ENCODE peak calls at places on chromosomes 13 and 19, in nine cellular contexts. One of them, this sample, is unnamed. For H3K4me1, the result is how much of the 10 kb centered on the place peaks cover.

GRCh38 chr13:44219808-44220544 is 153.6 kb upstream of the SERP2 start:
- DNase-seq in tibial artery: no peak
- DNase-seq in suprapubic skin: no peak
- DNase-seq in psoas muscle: no peak
- DNase-seq in upper lobe of right lung: no peak
- DNase-seq in endothelial cell of umbilical vein: peak
- DNase-seq in tibial nerve: no peak
- DNase-seq in fibroblast of lung: peak
- DNase-seq in mammary epithelial cell: no peak
- DNase-seq in this sample: no peak

GRCh38 chr19:543912-544608 is at the start of gene GZMM:
- DNase-seq in tibial artery: no peak
- DNase-seq in psoas muscle: no peak
- DNase-seq in suprapubic skin: no peak
- DNase-seq in endothelial cell of umbilical vein: no peak
- DNase-seq in upper lobe of right lung: no peak
- DNase-seq in mammary epithelial cell: no peak
- DNase-seq in tibial nerve: no peak
- DNase-seq in fibroblast of lung: no peak
- DNase-seq in this sample: no peak

GRCh38 chr19:4090351-4091220 is 23.9 kb upstream of the ZBTB7A start:
- DNase-seq in psoas muscle: no peak
- DNase-seq in fibroblast of lung: no peak
- DNase-seq in tibial artery: no peak
- DNase-seq in endothelial cell of umbilical vein: no peak
- DNase-seq in upper lobe of right lung: peak
- DNase-seq in mammary epithelial cell: no peak
- DNase-seq in suprapubic skin: no peak
- DNase-seq in tibial nerve: no peak
- DNase-seq in this sample: no peak

GRCh38 chr19:47378246-47378645 is 29.1 kb downstream of the DHX34 start:
- DNase-seq in suprapubic skin: no peak
- DNase-seq in upper lobe of right lung: no peak
- DNase-seq in tibial artery: no peak
- DNase-seq in endothelial cell of umbilical vein: no peak
- DNase-seq in mammary epithelial cell: no peak
- DNase-seq in tibial nerve: no peak
- DNase-seq in fibroblast of lung: no peak
- DNase-seq in psoas muscle: no peak
- DNase-seq in this sample: no peak

GRCh38 chr19:38422405-38422804 is 3.6 kb downstream of the RASGRP4 start:
- DNase-seq in psoas muscle: no peak
- DNase-seq in upper lobe of right lung: no peak
- DNase-seq in fibroblast of lung: no peak
- DNase-seq in tibial nerve: no peak
- DNase-seq in mammary epithelial cell: no peak
- DNase-seq in tibial artery: no peak
- DNase-seq in endothelial cell of umbilical vein: no peak
- DNase-seq in suprapubic skin: no peak
- DNase-seq in this sample: no peak

GRCh38 chr19:3474015-3474414 is 6.3 kb downstream of the SMIM24 start:
- DNase-seq in suprapubic skin: no peak
- DNase-seq in upper lobe of right lung: no peak
- DNase-seq in psoas muscle: no peak
- DNase-seq in endothelial cell of umbilical vein: no peak
- DNase-seq in mammary epithelial cell: no peak
- DNase-seq in fibroblast of lung: no peak
- DNase-seq in tibial artery: no peak
- DNase-seq in tibial nerve: no peak
- DNase-seq in this sample: peak

GRCh38 chr19:31144471-31144870 is 204.8 kb downstream of the TSHZ3 start:
- DNase-seq in psoas muscle: no peak
- DNase-seq in mammary epithelial cell: no peak
- DNase-seq in fibroblast of lung: no peak
- DNase-seq in suprapubic skin: no peak
- DNase-seq in tibial nerve: no peak
- DNase-seq in upper lobe of right lung: no peak
- DNase-seq in endothelial cell of umbilical vein: no peak
- DNase-seq in tibial artery: no peak
- DNase-seq in this sample: no peak

GRCh38 chr13:93534181-93534700 is 307.6 kb downstream of the GPC6 start:
- DNase-seq in suprapubic skin: no peak
- DNase-seq in mammary epithelial cell: no peak
- DNase-seq in tibial artery: no peak
- DNase-seq in fibroblast of lung: no peak
- DNase-seq in endothelial cell of umbilical vein: no peak
- DNase-seq in tibial nerve: no peak
- DNase-seq in upper lobe of right lung: no peak
- DNase-seq in psoas muscle: no peak
- DNase-seq in this sample: no peak

GRCh38 chr19:58570770-58571574 is 2.2 kb downstream of the MZF1 start:
- DNase-seq in tibial artery: no peak
- DNase-seq in upper lobe of right lung: peak
- DNase-seq in psoas muscle: peak
- DNase-seq in endothelial cell of umbilical vein: no peak
- DNase-seq in fibroblast of lung: no peak
- DNase-seq in mammary epithelial cell: no peak
- DNase-seq in suprapubic skin: peak
- DNase-seq in tibial nerve: no peak
- DNase-seq in this sample: no peak

GRCh38 chr19:39825531-39826076 is 8.4 kb downstream of the DYRK1B start:
- DNase-seq in tibial nerve: no peak
- DNase-seq in suprapubic skin: peak
- DNase-seq in fibroblast of lung: no peak
- DNase-seq in upper lobe of right lung: peak
- DNase-seq in tibial artery: no peak
- DNase-seq in endothelial cell of umbilical vein: no peak
- DNase-seq in mammary epithelial cell: no peak
- DNase-seq in psoas muscle: no peak
- DNase-seq in this sample: no peak

GRCh38 chr19:3383121-3383722 is 16.8 kb downstream of the NFIC start:
- DNase-seq in endothelial cell of umbilical vein: no peak
- DNase-seq in tibial nerve: peak
- DNase-seq in psoas muscle: peak
- DNase-seq in upper lobe of right lung: no peak
- DNase-seq in suprapubic skin: no peak
- DNase-seq in mammary epithelial cell: no peak
- DNase-seq in fibroblast of lung: no peak
- DNase-seq in tibial artery: peak
- DNase-seq in this sample: no peak

GRCh38 chr13:35164324-35164932 is 222.4 kb downstream of the NBEA start:
- DNase-seq in upper lobe of right lung: no peak
- DNase-seq in tibial nerve: no peak
- DNase-seq in endothelial cell of umbilical vein: peak
- DNase-seq in tibial artery: no peak
- DNase-seq in psoas muscle: no peak
- DNase-seq in fibroblast of lung: peak
- DNase-seq in mammary epithelial cell: peak
- DNase-seq in suprapubic skin: no peak
- DNase-seq in this sample: no peak

GRCh38 chr13:78015782-78016181 is 97.2 kb upstream of the EDNRB start:
- DNase-seq in mammary epithelial cell: no peak
- DNase-seq in psoas muscle: no peak
- DNase-seq in fibroblast of lung: no peak
- DNase-seq in tibial nerve: no peak
- DNase-seq in tibial artery: no peak
- DNase-seq in upper lobe of right lung: no peak
- DNase-seq in suprapubic skin: no peak
- DNase-seq in endothelial cell of umbilical vein: no peak
- DNase-seq in this sample: no peak

GRCh38 chr19:35750167-35750566 is 1.8 kb downstream of the LIN37 start:
- DNase-seq in tibial nerve: no peak
- DNase-seq in upper lobe of right lung: no peak
- DNase-seq in endothelial cell of umbilical vein: no peak
- DNase-seq in tibial artery: no peak
- DNase-seq in fibroblast of lung: no peak
- DNase-seq in mammary epithelial cell: no peak
- DNase-seq in psoas muscle: no peak
- DNase-seq in suprapubic skin: no peak
- DNase-seq in this sample: no peak

GRCh38 chr19:14089412-14089661 is 1.2 kb downstream of the SAMD1 start:
- DNase-seq in fibroblast of lung: peak
- DNase-seq in mammary epithelial cell: no peak
- DNase-seq in endothelial cell of umbilical vein: peak
- DNase-seq in psoas muscle: no peak
- DNase-seq in tibial artery: no peak
- DNase-seq in tibial nerve: peak
- DNase-seq in upper lobe of right lung: no peak
- DNase-seq in suprapubic skin: no peak
- DNase-seq in this sample: no peak

GRCh38 chr13:110116072-110116487 is 190.9 kb downstream of the COL4A1 start:
- DNase-seq in tibial artery: peak
- DNase-seq in fibroblast of lung: peak
- DNase-seq in upper lobe of right lung: peak
- DNase-seq in endothelial cell of umbilical vein: peak
- DNase-seq in mammary epithelial cell: no peak
- DNase-seq in tibial nerve: peak
- DNase-seq in psoas muscle: peak
- DNase-seq in suprapubic skin: no peak
- DNase-seq in this sample: peak

DNA sequence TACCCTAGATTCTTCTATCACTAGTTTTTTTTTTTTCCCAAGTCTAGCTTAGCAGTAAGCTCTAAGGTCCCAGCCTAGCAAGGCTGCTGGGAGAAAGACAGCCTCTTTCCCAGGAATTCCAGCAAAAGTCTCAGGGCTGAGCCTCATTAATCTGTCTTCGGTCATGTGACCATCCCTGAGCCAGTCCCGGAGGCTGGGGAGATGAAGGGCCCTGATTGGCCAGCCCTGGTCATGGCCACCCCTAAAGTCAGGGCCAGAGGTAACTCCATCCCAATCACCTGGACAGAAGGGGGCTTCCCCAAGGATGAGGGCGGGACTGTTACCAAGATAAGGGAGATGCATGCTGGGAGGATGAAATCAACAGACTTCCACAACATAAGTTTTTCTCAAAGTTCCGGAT is 43.3 kb downstream of the CCNE1 start:
- DNase-seq in psoas muscle: no peak
- DNase-seq in tibial nerve: no peak
- DNase-seq in endothelial cell of umbilical vein: no peak
- DNase-seq in suprapubic skin: no peak
- DNase-seq in fibroblast of lung: no peak
- DNase-seq in mammary epithelial cell: no peak
- DNase-seq in tibial artery: no peak
- DNase-seq in upper lobe of right lung: peak
- DNase-seq in this sample: no peak
- TF ChIP-seq CTCF in psoas muscle: no peak
- TF ChIP-seq CTCF in tibial nerve: no peak
- TF ChIP-seq CTCF in endothelial cell of umbilical vein: no peak
- TF ChIP-seq CTCF in suprapubic skin: no peak
- TF ChIP-seq CTCF in fibroblast of lung: no peak
- TF ChIP-seq CTCF in mammary epithelial cell: no peak
- TF ChIP-seq CTCF in tibial artery: no peak
- TF ChIP-seq CTCF in upper lobe of right lung: no peak
- TF ChIP-seq CTCF in this sample: no peak

GRCh38 chr13:24038405-24038804 is 122.1 kb upstream of the SPATA13 start:
- DNase-seq in endothelial cell of umbilical vein: peak
- DNase-seq in mammary epithelial cell: peak
- DNase-seq in tibial nerve: no peak
- DNase-seq in upper lobe of right lung: no peak
- DNase-seq in psoas muscle: no peak
- DNase-seq in suprapubic skin: no peak
- DNase-seq in fibroblast of lung: peak
- DNase-seq in tibial artery: no peak
- DNase-seq in this sample: no peak
- H3K4me3 ChIP-seq in endothelial cell of umbilical vein: no peak
- H3K4me3 ChIP-seq in mammary epithelial cell: no peak
- H3K4me3 ChIP-seq in tibial nerve: no peak
- H3K4me3 ChIP-seq in upper lobe of right lung: no peak
- H3K4me3 ChIP-seq in psoas muscle: no peak
- H3K4me3 ChIP-seq in suprapubic skin: no peak
- H3K4me3 ChIP-seq in fibroblast of lung: no peak
- H3K4me3 ChIP-seq in tibial artery: no peak
- H3K4me3 ChIP-seq in this sample: no peak

GRCh38 chr13:23637813-23638212 is 67.6 kb downstream of the TNFRSF19 start:
- DNase-seq in psoas muscle: no peak
- DNase-seq in fibroblast of lung: no peak
- DNase-seq in tibial artery: no peak
- DNase-seq in endothelial cell of umbilical vein: no peak
- DNase-seq in mammary epithelial cell: no peak
- DNase-seq in suprapubic skin: no peak
- DNase-seq in tibial nerve: no peak
- DNase-seq in upper lobe of right lung: no peak
- DNase-seq in this sample: no peak

GRCh38 chr13:23634897-23635296 is 64.7 kb downstream of the TNFRSF19 start:
- DNase-seq in mammary epithelial cell: no peak
- DNase-seq in tibial nerve: no peak
- DNase-seq in endothelial cell of umbilical vein: no peak
- DNase-seq in fibroblast of lung: no peak
- DNase-seq in suprapubic skin: no peak
- DNase-seq in psoas muscle: no peak
- DNase-seq in tibial artery: no peak
- DNase-seq in upper lobe of right lung: no peak
- DNase-seq in this sample: no peak

GRCh38 chr13:23639672-23640275 is 69.6 kb downstream of the TNFRSF19 start:
- DNase-seq in mammary epithelial cell: peak
- DNase-seq in tibial artery: no peak
- DNase-seq in suprapubic skin: no peak
- DNase-seq in endothelial cell of umbilical vein: no peak
- DNase-seq in psoas muscle: no peak
- DNase-seq in upper lobe of right lung: no peak
- DNase-seq in tibial nerve: no peak
- DNase-seq in fibroblast of lung: no peak
- DNase-seq in this sample: no peak

GRCh38 chr13:23632741-23633140 is 62.5 kb downstream of the TNFRSF19 start:
- DNase-seq in upper lobe of right lung: no peak
- DNase-seq in psoas muscle: no peak
- DNase-seq in tibial artery: no peak
- DNase-seq in suprapubic skin: no peak
- DNase-seq in fibroblast of lung: no peak
- DNase-seq in endothelial cell of umbilical vein: no peak
- DNase-seq in tibial nerve: no peak
- DNase-seq in mammary epithelial cell: no peak
- DNase-seq in this sample: no peak

DNA sequence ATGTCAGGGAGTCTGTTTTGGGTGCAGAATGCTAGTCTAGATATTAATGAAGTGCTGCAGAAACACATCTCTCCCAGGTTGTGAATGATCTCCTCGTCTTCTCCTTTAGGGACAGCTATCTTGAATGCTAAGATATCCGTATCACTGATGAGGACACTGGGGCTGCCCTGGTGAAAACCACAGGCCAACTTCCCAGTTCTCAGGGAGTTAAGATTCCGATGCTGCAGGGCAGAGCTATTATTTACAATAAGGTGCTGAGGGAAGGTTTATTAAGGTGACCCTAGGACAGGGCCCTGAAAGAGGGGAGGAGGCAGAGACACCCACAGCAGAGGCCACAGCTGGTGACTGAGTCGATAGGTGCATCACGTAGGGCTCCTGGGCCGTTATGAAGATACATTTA is 66.1 kb downstream of the TNFRSF19 start:
- DNase-seq in mammary epithelial cell: no peak
- DNase-seq in psoas muscle: no peak
- DNase-seq in endothelial cell of umbilical vein: no peak
- DNase-seq in suprapubic skin: no peak
- DNase-seq in tibial nerve: no peak
- DNase-seq in upper lobe of right lung: no peak
- DNase-seq in fibroblast of lung: no peak
- DNase-seq in tibial artery: no peak
- DNase-seq in this sample: no peak
- H3K4me1 ChIP-seq in mammary epithelial cell: under half
- H3K4me1 ChIP-seq in psoas muscle: under half
- H3K4me1 ChIP-seq in endothelial cell of umbilical vein: under half
- H3K4me1 ChIP-seq in suprapubic skin: under half
- H3K4me1 ChIP-seq in tibial nerve: under half
- H3K4me1 ChIP-seq in upper lobe of right lung: under half
- H3K4me1 ChIP-seq in fibroblast of lung: under half
- H3K4me1 ChIP-seq in tibial artery: under half
- H3K4me1 ChIP-seq in this sample: under half

GRCh38 chr19:2261438-2262172 is 5.4 kb upstream of the JSRP1 start:
- DNase-seq in endothelial cell of umbilical vein: peak
- DNase-seq in upper lobe of right lung: peak
- DNase-seq in tibial nerve: peak
- DNase-seq in tibial artery: no peak
- DNase-seq in mammary epithelial cell: no peak
- DNase-seq in suprapubic skin: no peak
- DNase-seq in psoas muscle: no peak
- DNase-seq in fibroblast of lung: no peak
- DNase-seq in this sample: no peak
- TF ChIP-seq CTCF in endothelial cell of umbilical vein: peak
- TF ChIP-seq CTCF in upper lobe of right lung: peak
- TF ChIP-seq CTCF in tibial nerve: peak
- TF ChIP-seq CTCF in tibial artery: peak
- TF ChIP-seq CTCF in mammary epithelial cell: peak
- TF ChIP-seq CTCF in suprapubic skin: peak
- TF ChIP-seq CTCF in psoas muscle: peak
- TF ChIP-seq CTCF in fibroblast of lung: peak
- TF ChIP-seq CTCF in this sample: peak

This sample was measured in Caco-2.